ENCODE peak calls at places on chromosomes 13 and 19, in five cellular contexts. One of them, this sample, is unnamed.

GRCh38 chr19:36265856-36266374 is 51.0 kb downstream of the ZNF146 start:
- DNase-seq in IMR-90: no peak
- DNase-seq in neuronal stem cell: no peak
- DNase-seq in H1: no peak
- DNase-seq in H9: no peak
- DNase-seq in this sample: no peak

GRCh38 chr13:84588023-84588422 is 705.7 kb upstream of the SLITRK1 start:
- DNase-seq in neuronal stem cell: no peak
- DNase-seq in H9: no peak
- DNase-seq in H1: no peak
- DNase-seq in IMR-90: no peak
- DNase-seq in this sample: peak; percentile 2

GRCh38 chr13:27349458-27349857 is 75.0 kb upstream of the GTF3A start:
- DNase-seq in IMR-90: peak; percentile 90
- DNase-seq in neuronal stem cell: no peak
- DNase-seq in H1: no peak
- DNase-seq in H9: no peak
- DNase-seq in this sample: peak; percentile 36

GRCh38 chr13:51396352-51396751 is 56.5 kb downstream of the INTS6 start:
- DNase-seq in neuronal stem cell: no peak
- DNase-seq in IMR-90: peak; percentile 33
- DNase-seq in H1: no peak
- DNase-seq in H9: no peak
- DNase-seq in this sample: peak; percentile 58

GRCh38 chr13:80716610-80717081 is 375.7 kb upstream of the SPRY2 start:
- DNase-seq in neuronal stem cell: no peak
- DNase-seq in H9: no peak
- DNase-seq in IMR-90: no peak
- DNase-seq in H1: peak; percentile 46
- DNase-seq in this sample: peak; percentile 62

GRCh38 chr13:27355894-27356293 is 68.5 kb upstream of the GTF3A start:
- DNase-seq in IMR-90: no peak
- DNase-seq in neuronal stem cell: no peak
- DNase-seq in H9: peak; percentile 55
- DNase-seq in H1: no peak
- DNase-seq in this sample: no peak

GRCh38 chr13:101455863-101456262 is 3.4 kb downstream of the ITGBL1 start:
- DNase-seq in IMR-90: peak; percentile 97
- DNase-seq in neuronal stem cell: no peak
- DNase-seq in H9: no peak
- DNase-seq in H1: no peak
- DNase-seq in this sample: peak; percentile 88

GRCh38 chr13:40146586-40147240 is 491.3 kb downstream of the COG6 start:
- DNase-seq in H9: no peak
- DNase-seq in H1: no peak
- DNase-seq in IMR-90: no peak
- DNase-seq in neuronal stem cell: no peak
- DNase-seq in this sample: no peak

GRCh38 chr19:2720777-2721569 is at the start of gene DIRAS1:
- DNase-seq in IMR-90: no peak
- DNase-seq in H9: peak; percentile 63
- DNase-seq in H1: peak; percentile 77
- DNase-seq in neuronal stem cell: no peak
- DNase-seq in this sample: no peak

GRCh38 chr13:82698941-82699340 is 1183.3 kb downstream of the SLITRK1 start:
- DNase-seq in neuronal stem cell: no peak
- DNase-seq in H1: no peak
- DNase-seq in H9: no peak
- DNase-seq in IMR-90: no peak
- DNase-seq in this sample: no peak

GRCh38 chr19:8333771-8334457 is 9.1 kb downstream of the KANK3 start:
- DNase-seq in neuronal stem cell: no peak
- DNase-seq in H9: peak; percentile 66
- DNase-seq in H1: peak; percentile 73
- DNase-seq in IMR-90: no peak
- DNase-seq in this sample: no peak

GRCh38 chr19:45164577-45165335 is 4.0 kb upstream of the NKPD1 start:
- DNase-seq in IMR-90: peak; percentile 46
- DNase-seq in H1: peak; percentile 69
- DNase-seq in H9: peak; percentile 96
- DNase-seq in neuronal stem cell: no peak
- DNase-seq in this sample: peak; percentile 79

DNA sequence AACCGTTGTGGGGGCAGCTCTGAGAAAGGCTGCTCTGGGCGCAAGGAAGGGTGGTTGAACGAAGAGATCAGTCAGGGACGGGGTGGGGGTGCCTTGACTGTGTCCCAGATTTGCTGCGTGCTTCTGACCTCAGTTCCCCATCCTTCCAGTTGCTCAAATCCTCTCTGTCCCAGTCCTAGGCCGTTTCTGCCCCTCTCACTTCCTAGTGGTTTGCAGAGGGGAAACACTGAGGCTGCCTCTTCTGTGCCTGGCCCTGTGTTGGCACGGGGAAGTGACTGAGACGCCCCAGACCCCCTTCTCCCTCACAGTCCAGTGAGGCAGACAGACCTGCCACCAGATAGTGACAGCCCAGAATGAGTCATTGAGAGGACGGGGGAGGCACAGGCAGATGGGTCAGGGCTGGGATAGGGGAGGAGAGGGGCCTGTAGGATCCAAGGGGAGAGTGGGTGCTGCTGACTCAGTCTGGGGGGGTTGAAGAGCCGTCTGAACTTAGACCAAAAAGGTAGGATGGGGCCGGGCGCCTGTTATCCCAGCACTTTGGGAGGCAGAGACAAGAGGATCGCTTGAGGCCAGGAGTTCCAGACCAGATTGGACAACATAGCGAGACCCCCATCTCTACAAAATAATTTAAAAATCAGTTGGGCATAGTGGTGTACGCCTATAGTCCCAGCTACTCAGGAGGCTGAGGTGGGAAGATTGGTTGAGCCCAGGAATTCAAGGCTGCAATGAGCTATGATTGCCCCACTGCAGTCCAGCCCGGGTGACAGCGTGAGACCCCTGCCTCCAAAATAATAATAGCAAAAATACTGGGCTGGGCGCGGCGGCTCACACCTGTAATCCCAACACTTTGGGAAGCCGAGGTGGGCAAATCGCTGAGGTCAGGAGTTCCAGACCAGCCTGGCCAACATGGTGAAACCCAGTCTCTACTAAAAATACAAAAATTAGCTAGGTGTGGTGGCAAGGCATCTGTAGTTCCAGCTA is 26.4 kb downstream of the NUMBL start:
- DNase-seq in neuronal stem cell: no peak
- DNase-seq in H1: no peak
- DNase-seq in IMR-90: peak; percentile 50
- DNase-seq in H9: no peak
- DNase-seq in this sample: peak; percentile 63
- H4K91ac ChIP-seq in neuronal stem cell: no peak overlapping the region
- H4K91ac ChIP-seq in H1: peak overlapping the region; percentile 1
- H4K91ac ChIP-seq in IMR-90: peak overlapping the region; percentile 81
- H4K91ac ChIP-seq in H9: no peak overlapping the region
- H4K91ac ChIP-seq in this sample: peak overlapping the region; percentile 2

GRCh38 chr13:99681695-99682094 is 180.4 kb downstream of the TM9SF2 start:
- DNase-seq in H9: peak; percentile 84
- DNase-seq in H1: no peak
- DNase-seq in IMR-90: no peak
- DNase-seq in neuronal stem cell: no peak
- DNase-seq in this sample: no peak

GRCh38 chr13:99671746-99672145 is 170.5 kb downstream of the TM9SF2 start:
- DNase-seq in neuronal stem cell: no peak
- DNase-seq in H9: no peak
- DNase-seq in H1: peak; percentile 41
- DNase-seq in IMR-90: no peak
- DNase-seq in this sample: no peak

GRCh38 chr13:99677388-99677951 is 176.2 kb downstream of the TM9SF2 start:
- DNase-seq in H1: no peak
- DNase-seq in neuronal stem cell: no peak
- DNase-seq in IMR-90: no peak
- DNase-seq in H9: no peak
- DNase-seq in this sample: no peak
- H2BK15ac ChIP-seq in H1: no peak overlapping the region
- H2BK15ac ChIP-seq in neuronal stem cell: no peak overlapping the region
- H2BK15ac ChIP-seq in IMR-90: no peak overlapping the region
- H2BK15ac ChIP-seq in H9: no peak overlapping the region
- H2BK15ac ChIP-seq in this sample: no peak overlapping the region

GRCh38 chr13:110413311-110414040 is 106.4 kb downstream of the COL4A2 start:
- DNase-seq in H9: no peak
- DNase-seq in IMR-90: no peak
- DNase-seq in neuronal stem cell: no peak
- DNase-seq in H1: no peak
- DNase-seq in this sample: no peak

GRCh38 chr13:110410906-110411305 is 103.8 kb downstream of the COL4A2 start:
- DNase-seq in H1: no peak
- DNase-seq in H9: no peak
- DNase-seq in neuronal stem cell: no peak
- DNase-seq in IMR-90: no peak
- DNase-seq in this sample: peak; percentile 45

GRCh38 chr13:110414283-110414682 is 107.2 kb downstream of the COL4A2 start:
- DNase-seq in IMR-90: no peak
- DNase-seq in neuronal stem cell: no peak
- DNase-seq in H1: no peak
- DNase-seq in H9: no peak
- DNase-seq in this sample: no peak

GRCh38 chr13:110411316-110412105 is 104.4 kb downstream of the COL4A2 start:
- DNase-seq in H1: no peak
- DNase-seq in H9: no peak
- DNase-seq in IMR-90: no peak
- DNase-seq in neuronal stem cell: no peak
- DNase-seq in this sample: peak; percentile 71

GRCh38 chr13:110412132-110412912 is 105.2 kb downstream of the COL4A2 start:
- DNase-seq in H9: peak; percentile 82
- DNase-seq in neuronal stem cell: peak; percentile 56
- DNase-seq in IMR-90: peak; percentile 100
- DNase-seq in H1: peak; percentile 89
- DNase-seq in this sample: peak; percentile 100
- H3K14ac ChIP-seq in H9: no peak overlapping the region
- H3K14ac ChIP-seq in neuronal stem cell: no peak overlapping the region
- H3K14ac ChIP-seq in IMR-90: peak overlapping the region; percentile 65
- H3K14ac ChIP-seq in H1: no peak overlapping the region
- H3K14ac ChIP-seq in this sample: no peak overlapping the region

DNA sequence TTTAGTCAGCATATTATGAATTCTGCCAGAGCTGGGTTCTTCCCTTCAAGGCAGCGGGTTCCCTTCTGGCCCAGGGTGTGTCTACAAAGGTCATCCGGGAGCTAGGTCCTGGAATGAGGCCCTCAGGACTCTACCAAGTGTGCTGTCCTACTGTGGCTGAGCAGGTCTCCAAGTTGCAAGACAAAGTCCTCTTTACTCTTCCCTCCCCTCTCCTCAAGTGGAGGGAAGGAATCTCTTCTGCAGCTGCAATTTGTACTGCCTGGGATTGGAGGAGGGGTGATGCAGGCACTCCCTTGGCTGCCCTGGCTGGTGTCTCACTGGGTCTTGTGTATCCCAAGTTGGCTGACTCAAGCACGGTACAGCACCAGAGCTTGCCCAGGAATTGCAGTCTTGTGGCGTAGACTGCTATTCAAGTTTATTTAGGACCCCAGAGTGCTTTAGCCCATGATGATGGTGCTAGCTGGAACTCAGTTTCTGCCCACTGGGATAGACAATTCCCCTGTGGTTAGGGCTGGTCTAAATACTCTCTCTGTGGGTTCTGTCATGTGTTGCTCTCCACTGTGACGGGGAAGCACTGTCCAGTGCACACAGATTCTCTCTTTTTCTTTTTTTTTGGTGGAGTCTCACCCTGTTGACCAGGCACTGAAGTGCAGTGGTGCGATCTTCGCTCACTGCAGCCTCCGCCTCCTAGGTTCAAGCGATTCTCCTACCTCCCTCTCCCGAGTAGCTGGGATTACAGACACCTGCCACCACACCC is 28.5 kb downstream of the RFC3 start:
- DNase-seq in neuronal stem cell: no peak
- DNase-seq in H9: no peak
- DNase-seq in IMR-90: no peak
- DNase-seq in H1: no peak
- DNase-seq in this sample: no peak
- H4K91ac ChIP-seq in neuronal stem cell: no peak overlapping the region
- H4K91ac ChIP-seq in H9: no peak overlapping the region
- H4K91ac ChIP-seq in IMR-90: no peak overlapping the region
- H4K91ac ChIP-seq in H1: no peak overlapping the region
- H4K91ac ChIP-seq in this sample: no peak overlapping the region

GRCh38 chr19:11264452-11265176 is 2.3 kb upstream of the DOCK6 start:
- DNase-seq in H1: peak; percentile 63
- DNase-seq in H9: peak; percentile 84
- DNase-seq in IMR-90: no peak
- DNase-seq in neuronal stem cell: no peak
- DNase-seq in this sample: no peak

GRCh38 chr19:11261431-11261901 is 858 bp downstream of the DOCK6 start:
- DNase-seq in IMR-90: no peak
- DNase-seq in H9: no peak
- DNase-seq in neuronal stem cell: no peak
- DNase-seq in H1: peak; percentile 61
- DNase-seq in this sample: peak; percentile 12

GRCh38 chr19:11263726-11264125 is 1.4 kb upstream of the DOCK6 start:
- DNase-seq in IMR-90: no peak
- DNase-seq in H1: no peak
- DNase-seq in neuronal stem cell: no peak
- DNase-seq in H9: no peak
- DNase-seq in this sample: no peak

GRCh38 chr19:11260996-11261395 is 1.3 kb downstream of the DOCK6 start:
- DNase-seq in H1: no peak
- DNase-seq in H9: no peak
- DNase-seq in IMR-90: no peak
- DNase-seq in neuronal stem cell: no peak
- DNase-seq in this sample: no peak

GRCh38 chr19:11261902-11262839 is at the start of gene DOCK6:
- DNase-seq in neuronal stem cell: peak; percentile 35
- DNase-seq in H1: peak; percentile 78
- DNase-seq in IMR-90: no peak
- DNase-seq in H9: peak; percentile 45
- DNase-seq in this sample: peak; percentile 10
- H2BK15ac ChIP-seq in neuronal stem cell: peak within 1 kb of the TSS; percentile 81
- H2BK15ac ChIP-seq in H1: no peak within 1 kb of the TSS
- H2BK15ac ChIP-seq in IMR-90: no peak within 1 kb of the TSS
- H2BK15ac ChIP-seq in H9: no peak within 1 kb of the TSS
- H2BK15ac ChIP-seq in this sample: peak within 1 kb of the TSS; percentile 89

DNA sequence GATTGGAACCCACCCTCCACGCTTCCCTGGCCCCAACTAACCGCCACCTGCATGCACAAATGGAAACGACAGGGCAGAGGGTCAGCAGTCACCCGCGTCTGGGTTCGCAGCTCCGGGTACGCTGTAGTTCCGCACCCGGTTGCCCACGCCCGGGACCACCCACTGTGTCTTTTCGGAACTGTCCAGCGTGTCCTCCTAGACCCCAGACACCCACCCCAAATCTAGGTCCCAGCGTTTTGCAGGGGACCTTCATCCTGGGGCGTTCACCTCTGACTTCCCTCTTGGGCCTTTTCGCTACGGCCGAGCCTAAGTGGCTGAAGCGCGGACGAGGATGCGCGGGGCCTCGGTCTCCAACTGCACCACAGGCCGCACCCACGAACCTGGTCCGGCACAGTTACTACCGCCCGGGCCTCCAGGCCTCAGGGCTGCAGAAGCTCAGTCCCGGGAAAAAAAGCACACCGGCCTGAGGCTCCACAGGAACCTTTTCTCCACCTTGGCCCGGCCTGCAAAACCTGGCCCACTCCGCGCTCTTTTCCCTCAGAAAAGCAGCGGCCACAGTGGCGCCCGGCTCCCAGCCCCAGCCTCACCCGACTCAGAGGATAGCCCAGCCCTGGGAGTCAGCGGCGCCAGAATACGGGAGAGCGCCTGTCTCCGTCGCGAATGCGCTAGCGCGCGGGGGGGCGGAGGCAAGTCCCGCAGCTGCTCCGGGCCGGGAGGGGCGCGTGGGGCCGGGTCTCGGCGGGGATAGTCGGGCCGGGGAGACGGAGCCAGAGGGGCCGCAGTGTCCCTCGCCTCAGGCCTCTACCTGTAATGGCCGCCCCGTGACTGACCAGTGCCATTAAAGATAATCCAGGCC is at the start of gene ZFP30:
- DNase-seq in IMR-90: peak; percentile 81
- DNase-seq in H1: peak; percentile 85
- DNase-seq in neuronal stem cell: peak; percentile 89
- DNase-seq in H9: peak; percentile 76
- DNase-seq in this sample: peak; percentile 91
- H3K14ac ChIP-seq in IMR-90: peak within 1 kb of the TSS; percentile 91
- H3K14ac ChIP-seq in H1: no peak within 1 kb of the TSS
- H3K14ac ChIP-seq in neuronal stem cell: peak within 1 kb of the TSS; percentile 94
- H3K14ac ChIP-seq in H9: peak within 1 kb of the TSS; percentile 82
- H3K14ac ChIP-seq in this sample: no peak within 1 kb of the TSS